ENCODE peak calls at places on chromosomes 1 and 21, in four cellular contexts. C, D, H and R are unnamed samples.

GRCh38 chr1:64282353-64282752 is 78.9 kb downstream of the UBE2U start:
- DNase-seq in D (no peak), H (no peak), C (no peak), R (no peak)

GRCh38 chr1:56911098-56911497 is 54.7 kb downstream of the C8B start:
- DNase-seq in D (no peak), H (peak), C (no peak), R (no peak)

GRCh38 chr1:222252788-222253187 is 295.1 kb downstream of the HHIPL2 start:
- DNase-seq in C (no peak), H (no peak), D (no peak), R (no peak)

GRCh38 chr1:55363261-55363660 is 148.1 kb upstream of the USP24 start:
- DNase-seq in D (no peak), H (peak), C (no peak), R (no peak)

GRCh38 chr1:180594723-180595122 is 36.0 kb downstream of the OVAAL start:
- DNase-seq in C (no peak), H (no peak), D (no peak), R (peak)

GRCh38 chr21:45041351-45041805 is 33.0 kb upstream of the ADARB1 start:
- DNase-seq in D (no peak), C (peak), H (peak), R (no peak)

GRCh38 chr1:17909634-17910033 is 154.5 kb downstream of the ACTL8 start:
- DNase-seq in C (no peak), D (no peak), H (peak), R (no peak)

GRCh38 chr1:44881011-44881632 is 38.1 kb upstream of the PTCH2 start:
- DNase-seq in C (peak), D (no peak), H (peak), R (no peak)

GRCh38 chr1:3922851-3923250 is 22.8 kb upstream of the C1orf174 start:
- DNase-seq in C (no peak), D (no peak), H (no peak), R (no peak)

GRCh38 chr1:111743679-111744101 is 4.5 kb upstream of the INKA2 start:
- DNase-seq in C (no peak), H (peak), D (no peak), R (no peak)

GRCh38 chr1:93681549-93682412 is at the start of gene BCAR3:
- DNase-seq in C (peak), H (peak), D (no peak), R (no peak)

GRCh38 chr1:34924759-34925555 is 4.5 kb downstream of the DLGAP3 start:
- DNase-seq in D (peak), C (peak), H (peak), R (no peak)

GRCh38 chr1:201750120-201750519 is 78.8 kb upstream of the IPO9 start:
- DNase-seq in D (no peak), H (peak), C (no peak), R (no peak)

GRCh38 chr1:66395202-66396061 is 138.5 kb upstream of the SGIP1 start:
- DNase-seq in C (no peak), H (peak), D (no peak), R (no peak)
- TF ChIP-seq CTCF in C (no peak), H (no peak), D (no peak), R (no peak)

GRCh38 chr1:40820251-40820797 is 36.7 kb downstream of the KCNQ4 start:
- DNase-seq in C (no peak), H (no peak), D (no peak), R (no peak)
- TF ChIP-seq CTCF in C (no peak), H (no peak), D (no peak), R (no peak)

GRCh38 chr1:157878059-157878458 is 36.5 kb upstream of the CD5L start:
- DNase-seq in H (peak), D (no peak), C (no peak), R (no peak)
- TF ChIP-seq CTCF in H (peak), D (no peak), C (no peak), R (peak)

GRCh38 chr1:98661544-98662353 is at the start of gene SNX7:
- DNase-seq in H (peak), C (peak), D (no peak), R (peak)
- TF ChIP-seq CTCF in H (peak), C (no peak), D (no peak), R (peak)

GRCh38 chr1:247574236-247574635 is 13.9 kb upstream of the OR2G2 start:
- DNase-seq in H (no peak), C (no peak), D (no peak), R (no peak)

GRCh38 chr1:247578946-247579460 is 9.2 kb upstream of the OR2G2 start:
- DNase-seq in D (no peak), C (no peak), H (no peak), R (no peak)

GRCh38 chr1:247574664-247575063 is 13.5 kb upstream of the OR2G2 start:
- DNase-seq in C (no peak), H (no peak), D (no peak), R (no peak)

DNA sequence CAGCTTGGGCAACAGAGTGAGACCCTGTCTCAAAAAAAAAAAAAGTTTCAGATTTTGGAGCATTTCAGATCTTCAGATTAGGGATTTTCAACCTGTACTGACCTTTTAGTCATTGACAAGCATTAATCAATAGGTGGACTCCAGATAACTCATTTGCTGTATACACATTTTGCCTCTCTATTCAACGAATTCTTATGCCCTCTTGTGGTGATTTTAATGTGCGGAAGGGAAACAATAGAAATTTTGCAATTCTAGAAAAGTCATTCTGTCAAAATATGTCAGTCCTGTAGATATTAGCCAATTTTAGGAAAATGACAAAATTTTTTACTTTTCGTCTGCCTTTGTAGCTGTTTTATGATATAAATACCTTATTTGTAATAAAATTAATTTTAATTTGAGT is 11.6 kb upstream of the OR2G2 start:
- DNase-seq in H (no peak), D (no peak), C (no peak), R (no peak)
- TF ChIP-seq CTCF in H (no peak), D (no peak), C (no peak), R (peak)